ENCODE peak calls at places on chromosome 14, in nine cellular contexts. L is mucosa of descending colon; K is transverse colon; E is brain microvascular endothelial cell; Y is heart right ventricle; F is GM23248; N is mammary epithelial cell; M is CD4-positive, CD25-positive, alpha-beta regulatory T cell; D is A673. S is an unnamed sample.

GRCh38 chr14:52014601-52015267 is 25.4 kb downstream of the RTRAF start:
- DNase-seq in L (no peak), K (no peak), E (no peak), Y (peak; percentile 78), F (no peak), N (no peak), M (no peak), D (peak; percentile 66), S (no peak)

GRCh38 chr14:95835331-95835730 is 41.3 kb upstream of the TUNAR start:
- DNase-seq in L (no peak), K (no peak), E (no peak), Y (no peak), F (no peak), N (no peak), M (peak; percentile 4), D (no peak), S (peak; percentile 14)

GRCh38 chr14:78713716-78714115 is 543.5 kb downstream of the NRXN3 start:
- DNase-seq in L (no peak), K (no peak), E (no peak), Y (no peak), F (no peak), N (no peak), M (no peak), D (no peak), S (no peak)

GRCh38 chr14:60722163-60722835 is 1.9 kb downstream of the SIX4 start:
- DNase-seq in L (peak; percentile 27), K (peak; percentile 7), E (peak; percentile 48), Y (no peak), F (peak; percentile 80), N (peak; percentile 64), M (peak; percentile 24), D (peak; percentile 82), S (peak; percentile 68)

GRCh38 chr14:85533821-85534271 is 3.9 kb downstream of the FLRT2 start:
- DNase-seq in L (no peak), K (no peak), E (no peak), Y (no peak), F (peak; percentile 63), N (peak; percentile 35), M (no peak), D (peak; percentile 56), S (no peak)

GRCh38 chr14:20356422-20356821 is 13.0 kb downstream of the PARP2 start:
- DNase-seq in L (no peak), K (no peak), E (no peak), Y (no peak), F (peak; percentile 15), N (peak; percentile 11), M (no peak), D (no peak), S (no peak)

GRCh38 chr14:77580964-77581505 is 35.4 kb downstream of the SPTLC2 start:
- DNase-seq in L (no peak), K (no peak), E (peak; percentile 35), Y (no peak), F (peak; percentile 70), N (no peak), M (peak; percentile 64), D (peak; percentile 88), S (peak; percentile 74)

GRCh38 chr14:101028971-101029667 is 125.6 kb upstream of the RTL1 start:
- DNase-seq in L (no peak), K (no peak), E (no peak), Y (no peak), F (no peak), N (no peak), M (no peak), D (no peak), S (no peak)

GRCh38 chr14:60657609-60657983 is 8.3 kb upstream of the SIX1 start:
- DNase-seq in L (no peak), K (no peak), E (no peak), Y (no peak), F (no peak), N (no peak), M (no peak), D (no peak), S (no peak)

GRCh38 chr14:66496911-66497310 is 10.7 kb downstream of the CCDC196 start:
- DNase-seq in L (no peak), K (no peak), E (no peak), Y (no peak), F (no peak), N (no peak), M (peak; percentile 63), D (no peak), S (no peak)

GRCh38 chr14:22981090-22982012 is 1.0 kb downstream of the AJUBA start:
- DNase-seq in L (peak; percentile 43), K (no peak), E (no peak), Y (no peak), F (peak; percentile 64), N (peak; percentile 34), M (peak; percentile 30), D (no peak), S (no peak)

GRCh38 chr14:102094101-102094500 is 7.3 kb upstream of the HSP90AA1 start:
- DNase-seq in L (no peak), K (no peak), E (no peak), Y (no peak), F (no peak), N (peak; percentile 34), M (no peak), D (no peak), S (no peak)

GRCh38 chr14:64745511-64746041 is 41.4 kb downstream of the PLEKHG3 start:
- DNase-seq in L (no peak), K (no peak), E (peak; percentile 39), Y (no peak), F (no peak), N (no peak), M (no peak), D (no peak), S (peak; percentile 37)
- H3K36me3 ChIP-seq in L (peaks cover 9% of the 10 kb centered on the region), K (peaks cover 27% of the 10 kb centered on the region), E (peaks cover 24% of the 10 kb centered on the region), Y (no peaks in the 10 kb centered on the region), F (no peaks in the 10 kb centered on the region), N (peaks cover 47% of the 10 kb centered on the region), M (peaks cover 10% of the 10 kb centered on the region), D (peaks cover 30% of the 10 kb centered on the region), S (peaks cover 13% of the 10 kb centered on the region)

GRCh38 chr14:39307815-39308214 is 74.1 kb downstream of the MIA2 start:
- DNase-seq in L (no peak), K (no peak), E (no peak), Y (no peak), F (no peak), N (no peak), M (no peak), D (no peak), S (no peak)
- H3K36me3 ChIP-seq in L (no peaks in the 10 kb centered on the region), K (peaks cover 24% of the 10 kb centered on the region), E (peaks cover 2% of the 10 kb centered on the region), Y (no peaks in the 10 kb centered on the region), F (peaks cover 28% of the 10 kb centered on the region), N (no peaks in the 10 kb centered on the region), M (peaks cover 25% of the 10 kb centered on the region), D (no peaks in the 10 kb centered on the region), S (peaks cover 13% of the 10 kb centered on the region)

GRCh38 chr14:99395904-99396530 is 84.6 kb downstream of the SETD3 start:
- DNase-seq in L (no peak), K (no peak), E (peak; percentile 65), Y (no peak), F (peak; percentile 66), N (peak; percentile 43), M (peak; percentile 16), D (no peak), S (peak; percentile 83)

GRCh38 chr14:99394602-99395001 is 86.1 kb downstream of the SETD3 start:
- DNase-seq in L (no peak), K (no peak), E (no peak), Y (no peak), F (no peak), N (no peak), M (no peak), D (no peak), S (no peak)

GRCh38 chr14:99401196-99401595 is 79.5 kb downstream of the SETD3 start:
- DNase-seq in L (no peak), K (no peak), E (no peak), Y (no peak), F (no peak), N (no peak), M (no peak), D (no peak), S (no peak)

GRCh38 chr14:99401624-99402282 is 78.9 kb downstream of the SETD3 start:
- DNase-seq in L (no peak), K (no peak), E (no peak), Y (no peak), F (no peak), N (no peak), M (no peak), D (no peak), S (no peak)

DNA sequence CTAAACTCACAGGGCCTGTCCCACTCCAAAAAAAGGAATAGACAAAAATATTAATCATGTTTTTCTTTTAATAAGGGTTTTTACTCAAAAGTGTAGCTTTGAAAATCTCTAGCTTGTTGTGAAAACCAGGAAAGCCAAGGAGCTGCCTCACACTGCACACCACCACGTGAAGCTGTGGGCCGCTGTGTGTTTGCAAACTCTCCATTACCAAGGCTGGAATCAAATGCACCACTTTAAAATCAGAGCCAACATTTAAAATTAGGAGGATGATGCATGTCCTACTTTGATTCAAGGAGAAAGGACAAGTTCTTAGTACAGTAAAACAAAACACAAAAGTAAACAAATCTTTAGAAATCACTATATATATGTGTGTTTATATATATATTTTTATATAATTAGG is 83.0 kb downstream of the SETD3 start:
- DNase-seq in L (no peak), K (no peak), E (no peak), Y (no peak), F (no peak), N (no peak), M (no peak), D (no peak), S (no peak)
- H3K36me3 ChIP-seq in L (peaks cover 7% of the 10 kb centered on the region), K (peaks cover 36% of the 10 kb centered on the region), E (peaks cover 10% of the 10 kb centered on the region), Y (peaks cover 7% of the 10 kb centered on the region), F (peaks cover 13% of the 10 kb centered on the region), N (peaks cover 9% of the 10 kb centered on the region), M (peaks cover 37% of the 10 kb centered on the region), D (peaks cover 16% of the 10 kb centered on the region), S (peaks cover 18% of the 10 kb centered on the region)

GRCh38 chr14:68877993-68878575 is 85.2 kb upstream of the ZFP36L1 start:
- DNase-seq in L (no peak), K (no peak), E (no peak), Y (no peak), F (no peak), N (no peak), M (no peak), D (no peak), S (no peak)
- H3K36me3 ChIP-seq in L (peaks cover 3% of the 10 kb centered on the region), K (peaks cover 62% of the 10 kb centered on the region), E (peaks cover 98% of the 10 kb centered on the region), Y (no peaks in the 10 kb centered on the region), F (peaks cover 92% of the 10 kb centered on the region), N (peaks cover 72% of the 10 kb centered on the region), M (peaks cover 46% of the 10 kb centered on the region), D (peaks cover 55% of the 10 kb centered on the region), S (peaks cover 94% of the 10 kb centered on the region)

GRCh38 chr14:74281069-74281468 is 21.7 kb downstream of the ABCD4 start:
- DNase-seq in L (no peak), K (no peak), E (no peak), Y (no peak), F (no peak), N (no peak), M (no peak), D (no peak), S (no peak)
- H3K36me3 ChIP-seq in L (no peaks in the 10 kb centered on the region), K (peaks cover 16% of the 10 kb centered on the region), E (peaks cover 11% of the 10 kb centered on the region), Y (peaks cover 2% of the 10 kb centered on the region), F (peaks cover 9% of the 10 kb centered on the region), N (peaks cover 2% of the 10 kb centered on the region), M (peaks cover 24% of the 10 kb centered on the region), D (peaks cover 10% of the 10 kb centered on the region), S (peaks cover 13% of the 10 kb centered on the region)

GRCh38 chr14:31954991-31955390 is 122.1 kb upstream of the ARHGAP5 start:
- DNase-seq in L (no peak), K (no peak), E (no peak), Y (no peak), F (peak; percentile 76), N (peak; percentile 51), M (no peak), D (no peak), S (no peak)
- H3K36me3 ChIP-seq in L (no peaks in the 10 kb centered on the region), K (no peaks in the 10 kb centered on the region), E (no peaks in the 10 kb centered on the region), Y (no peaks in the 10 kb centered on the region), F (no peaks in the 10 kb centered on the region), N (no peaks in the 10 kb centered on the region), M (no peaks in the 10 kb centered on the region), D (no peaks in the 10 kb centered on the region), S (no peaks in the 10 kb centered on the region)

S was measured in astrocyte.